ENCODE peak calls at places on chromosome 1, in eight cellular contexts. One of them, this sample, is unnamed.

GRCh38 chr1:161119017-161119378 is 1.1 kb downstream of the NIT1 start:
- DNase-seq in fibroblast of lung: no peak
- DNase-seq in AG04450: no peak
- DNase-seq in heart right ventricle: peak; percentile 52
- DNase-seq in lung: no peak
- DNase-seq in psoas muscle: peak; percentile 56
- DNase-seq in thoracic aorta: no peak
- DNase-seq in right atrium auricular region: no peak
- DNase-seq in this sample: no peak

GRCh38 chr1:83996621-83997020 is 2.3 kb downstream of the TTLL7 start:
- DNase-seq in thoracic aorta: no peak
- DNase-seq in right atrium auricular region: no peak
- DNase-seq in psoas muscle: no peak
- DNase-seq in AG04450: peak; percentile 30
- DNase-seq in fibroblast of lung: peak; percentile 88
- DNase-seq in lung: no peak
- DNase-seq in heart right ventricle: no peak
- DNase-seq in this sample: no peak

GRCh38 chr1:26824735-26825134 is 1.8 kb upstream of the ZDHHC18 start:
- DNase-seq in lung: no peak
- DNase-seq in fibroblast of lung: no peak
- DNase-seq in right atrium auricular region: no peak
- DNase-seq in heart right ventricle: no peak
- DNase-seq in psoas muscle: no peak
- DNase-seq in AG04450: no peak
- DNase-seq in thoracic aorta: no peak
- DNase-seq in this sample: no peak

GRCh38 chr1:172697463-172698100 is 38.7 kb downstream of the FASLG start:
- DNase-seq in right atrium auricular region: no peak
- DNase-seq in fibroblast of lung: no peak
- DNase-seq in AG04450: no peak
- DNase-seq in thoracic aorta: no peak
- DNase-seq in heart right ventricle: no peak
- DNase-seq in psoas muscle: no peak
- DNase-seq in lung: no peak
- DNase-seq in this sample: no peak

GRCh38 chr1:153375511-153375910 is at the start of gene S100A12:
- DNase-seq in heart right ventricle: no peak
- DNase-seq in fibroblast of lung: peak; percentile 91
- DNase-seq in lung: no peak
- DNase-seq in psoas muscle: no peak
- DNase-seq in thoracic aorta: no peak
- DNase-seq in right atrium auricular region: no peak
- DNase-seq in AG04450: peak; percentile 29
- DNase-seq in this sample: peak; percentile 93

GRCh38 chr1:174998569-174999215 is 1.1 kb upstream of the CACYBP start:
- DNase-seq in thoracic aorta: no peak
- DNase-seq in heart right ventricle: no peak
- DNase-seq in lung: peak; percentile 36
- DNase-seq in right atrium auricular region: no peak
- DNase-seq in psoas muscle: no peak
- DNase-seq in AG04450: no peak
- DNase-seq in fibroblast of lung: peak; percentile 51
- DNase-seq in this sample: no peak

GRCh38 chr1:228148971-228149340 is 774 bp upstream of the GJC2 start:
- DNase-seq in psoas muscle: no peak
- DNase-seq in AG04450: no peak
- DNase-seq in right atrium auricular region: no peak
- DNase-seq in lung: no peak
- DNase-seq in heart right ventricle: peak; percentile 15
- DNase-seq in fibroblast of lung: no peak
- DNase-seq in thoracic aorta: no peak
- DNase-seq in this sample: no peak

GRCh38 chr1:246435421-246436041 is 71.5 kb downstream of the SMYD3 start:
- DNase-seq in psoas muscle: no peak
- DNase-seq in right atrium auricular region: no peak
- DNase-seq in fibroblast of lung: peak; percentile 34
- DNase-seq in lung: no peak
- DNase-seq in AG04450: no peak
- DNase-seq in thoracic aorta: no peak
- DNase-seq in heart right ventricle: no peak
- DNase-seq in this sample: no peak

DNA sequence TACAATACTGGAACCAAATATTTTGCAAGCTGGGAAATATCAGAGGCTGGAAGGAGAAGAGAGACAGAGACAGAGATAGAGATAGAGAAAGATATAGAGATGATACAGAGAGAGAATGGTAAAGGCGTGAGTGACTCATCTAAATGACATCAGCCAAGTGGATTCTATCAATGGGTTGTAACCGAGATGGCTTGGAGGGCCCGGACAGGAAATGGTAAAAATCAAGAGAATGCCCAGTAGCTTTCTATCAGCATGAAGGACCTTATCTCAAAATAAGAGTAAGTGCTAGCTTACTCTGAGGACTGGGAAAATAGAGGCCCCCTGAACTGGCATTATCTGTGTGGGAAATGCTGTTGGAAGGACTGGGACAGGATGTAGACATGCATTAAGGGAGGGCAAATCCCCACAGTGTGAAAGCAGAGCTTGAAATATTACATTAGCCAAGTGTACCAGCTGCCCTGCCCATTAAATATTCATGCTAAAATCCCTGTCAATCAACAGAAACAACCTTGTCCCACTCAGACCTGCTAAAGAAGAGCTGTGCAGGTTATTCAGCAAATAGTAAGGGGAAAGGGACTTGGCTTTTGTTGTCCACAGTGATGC is 76.6 kb upstream of the ZNF644 start:
- DNase-seq in psoas muscle: no peak
- DNase-seq in lung: no peak
- DNase-seq in heart right ventricle: no peak
- DNase-seq in right atrium auricular region: no peak
- DNase-seq in fibroblast of lung: peak; percentile 10
- DNase-seq in thoracic aorta: no peak
- DNase-seq in AG04450: no peak
- DNase-seq in this sample: no peak
- H3K27ac ChIP-seq in psoas muscle: no peak overlapping the region
- H3K27ac ChIP-seq in lung: no peak overlapping the region
- H3K27ac ChIP-seq in heart right ventricle: no peak overlapping the region
- H3K27ac ChIP-seq in right atrium auricular region: no peak overlapping the region
- H3K27ac ChIP-seq in fibroblast of lung: no peak overlapping the region
- H3K27ac ChIP-seq in thoracic aorta: no peak overlapping the region
- H3K27ac ChIP-seq in AG04450: no peak overlapping the region
- H3K27ac ChIP-seq in this sample: no peak overlapping the region

DNA sequence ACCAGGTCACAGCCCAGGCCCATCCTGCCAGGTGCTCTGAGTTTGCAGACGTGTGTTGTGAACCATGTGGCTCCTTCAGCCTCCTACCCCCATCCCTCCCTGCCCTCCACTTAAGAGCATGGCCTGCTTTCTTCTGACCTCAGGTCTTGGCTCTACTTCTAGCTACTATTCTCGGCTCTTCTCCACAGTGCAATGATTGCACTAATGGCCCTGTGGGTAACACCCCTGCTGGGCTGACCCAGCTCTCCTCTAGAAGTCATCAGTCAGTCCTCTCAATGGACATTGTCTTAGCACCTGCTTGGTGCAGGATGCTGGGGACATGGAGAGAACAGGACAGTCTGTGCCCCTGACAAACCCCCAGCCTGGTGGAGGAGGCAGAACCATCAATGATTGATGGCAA is 22.2 kb upstream of the IFFO2 start:
- DNase-seq in lung: no peak
- DNase-seq in heart right ventricle: no peak
- DNase-seq in psoas muscle: no peak
- DNase-seq in AG04450: no peak
- DNase-seq in fibroblast of lung: no peak
- DNase-seq in right atrium auricular region: no peak
- DNase-seq in thoracic aorta: no peak
- DNase-seq in this sample: no peak
- TF ChIP-seq CTCF in lung: no peak
- TF ChIP-seq CTCF in heart right ventricle: no peak
- TF ChIP-seq CTCF in psoas muscle: no peak
- TF ChIP-seq CTCF in AG04450: no peak
- TF ChIP-seq CTCF in fibroblast of lung: no peak
- TF ChIP-seq CTCF in right atrium auricular region: no peak
- TF ChIP-seq CTCF in thoracic aorta: no peak
- TF ChIP-seq CTCF in this sample: no peak

DNA sequence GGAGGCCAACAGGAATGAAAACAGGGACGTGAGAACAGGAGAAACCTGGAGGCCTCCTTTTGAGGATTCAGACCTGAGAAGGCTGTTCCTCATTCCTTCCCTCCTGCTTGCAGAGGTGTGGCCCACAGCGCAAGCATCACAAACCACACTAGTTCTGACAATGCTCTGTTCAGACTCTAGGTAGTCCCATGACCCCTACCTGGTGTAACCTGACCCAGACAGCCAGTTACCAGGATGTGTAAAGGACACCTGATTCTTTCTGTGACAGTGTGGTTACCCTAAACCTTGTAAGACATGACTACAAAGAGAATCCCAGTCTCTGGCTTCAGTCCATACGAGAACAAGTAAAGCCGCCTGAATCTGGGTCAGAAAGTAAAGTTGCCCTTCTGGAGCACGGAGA is 3.2 kb downstream of the MECR start:
- DNase-seq in psoas muscle: no peak
- DNase-seq in AG04450: no peak
- DNase-seq in fibroblast of lung: no peak
- DNase-seq in heart right ventricle: no peak
- DNase-seq in thoracic aorta: no peak
- DNase-seq in right atrium auricular region: no peak
- DNase-seq in lung: no peak
- DNase-seq in this sample: no peak
- H3K27me3 ChIP-seq in psoas muscle: no peaks in the 10 kb centered on the region
- H3K27me3 ChIP-seq in AG04450: no peaks in the 10 kb centered on the region
- H3K27me3 ChIP-seq in fibroblast of lung: no peaks in the 10 kb centered on the region
- H3K27me3 ChIP-seq in heart right ventricle: no peaks in the 10 kb centered on the region
- H3K27me3 ChIP-seq in thoracic aorta: no peaks in the 10 kb centered on the region
- H3K27me3 ChIP-seq in right atrium auricular region: no peaks in the 10 kb centered on the region
- H3K27me3 ChIP-seq in lung: no peaks in the 10 kb centered on the region
- H3K27me3 ChIP-seq in this sample: no peaks in the 10 kb centered on the region

GRCh38 chr1:203364013-203364730 is 13.2 kb upstream of the FMOD start:
- DNase-seq in heart right ventricle: peak; percentile 43
- DNase-seq in lung: no peak
- DNase-seq in thoracic aorta: no peak
- DNase-seq in psoas muscle: no peak
- DNase-seq in fibroblast of lung: no peak
- DNase-seq in right atrium auricular region: peak; percentile 90
- DNase-seq in AG04450: no peak
- DNase-seq in this sample: no peak

GRCh38 chr1:203364806-203365205 is 13.9 kb upstream of the FMOD start:
- DNase-seq in thoracic aorta: no peak
- DNase-seq in AG04450: no peak
- DNase-seq in fibroblast of lung: no peak
- DNase-seq in psoas muscle: no peak
- DNase-seq in lung: no peak
- DNase-seq in heart right ventricle: no peak
- DNase-seq in right atrium auricular region: no peak
- DNase-seq in this sample: no peak

GRCh38 chr1:203360772-203361171 is 9.8 kb upstream of the FMOD start:
- DNase-seq in fibroblast of lung: no peak
- DNase-seq in right atrium auricular region: no peak
- DNase-seq in psoas muscle: no peak
- DNase-seq in AG04450: no peak
- DNase-seq in lung: no peak
- DNase-seq in heart right ventricle: no peak
- DNase-seq in thoracic aorta: no peak
- DNase-seq in this sample: no peak

GRCh38 chr1:203362561-203363055 is 11.7 kb upstream of the FMOD start:
- DNase-seq in psoas muscle: no peak
- DNase-seq in lung: no peak
- DNase-seq in right atrium auricular region: no peak
- DNase-seq in heart right ventricle: no peak
- DNase-seq in AG04450: no peak
- DNase-seq in thoracic aorta: no peak
- DNase-seq in fibroblast of lung: no peak
- DNase-seq in this sample: no peak

GRCh38 chr1:203361843-203362524 is 11.1 kb upstream of the FMOD start:
- DNase-seq in psoas muscle: no peak
- DNase-seq in thoracic aorta: no peak
- DNase-seq in heart right ventricle: no peak
- DNase-seq in AG04450: no peak
- DNase-seq in lung: no peak
- DNase-seq in fibroblast of lung: peak; percentile 49
- DNase-seq in right atrium auricular region: no peak
- DNase-seq in this sample: peak; percentile 25
- H3K27ac ChIP-seq in psoas muscle: no peak overlapping the region
- H3K27ac ChIP-seq in thoracic aorta: no peak overlapping the region
- H3K27ac ChIP-seq in heart right ventricle: no peak overlapping the region
- H3K27ac ChIP-seq in AG04450: no peak overlapping the region
- H3K27ac ChIP-seq in lung: no peak overlapping the region
- H3K27ac ChIP-seq in fibroblast of lung: no peak overlapping the region
- H3K27ac ChIP-seq in right atrium auricular region: no peak overlapping the region
- H3K27ac ChIP-seq in this sample: no peak overlapping the region